ENCODE peak calls at places on chromosomes 13 and 19, in ten cellular contexts. Y is BJ; U is type B pancreatic cell; X is HL-60; R is MM.1S; N is upper lobe of right lung; E is lung; G is uterus; C is CD4-positive, alpha-beta T cell; J is tibial artery. Q is an unnamed sample.

GRCh38 chr19:16398530-16399241 is 73.1 kb downstream of the EPS15L1 start:
- DNase-seq in Y (no peak), U (no peak), X (no peak), R (no peak), N (no peak), E (no peak), G (no peak), C (no peak), J (no peak), Q (no peak)

GRCh38 chr19:48090281-48090802 is 20.3 kb downstream of the PLA2G4C start:
- DNase-seq in Y (peak; percentile 56), U (no peak), X (no peak), R (no peak), N (no peak), E (no peak), G (no peak), C (no peak), J (no peak), Q (no peak)

GRCh38 chr19:30419581-30420180 is 47.5 kb downstream of the ZNF536 start:
- DNase-seq in Y (no peak), U (no peak), X (no peak), R (no peak), N (no peak), E (no peak), G (no peak), C (no peak), J (no peak), Q (no peak)

GRCh38 chr13:70568571-70568970 is 460.3 kb upstream of the KLHL1 start:
- DNase-seq in Y (peak; percentile 0), U (no peak), X (peak; percentile 8), R (peak; percentile 25), N (no peak), E (no peak), G (no peak), C (no peak), J (no peak), Q (no peak)

GRCh38 chr19:58229255-58229639 is 533 bp downstream of the ZNF544 start:
- DNase-seq in Y (no peak), U (no peak), X (no peak), R (no peak), N (no peak), E (no peak), G (no peak), C (no peak), J (no peak), Q (peak; percentile 31)

GRCh38 chr13:77028202-77028601 is 1.2 kb upstream of the FBXL3 start:
- DNase-seq in Y (no peak), U (no peak), X (no peak), R (no peak), N (no peak), E (no peak), G (peak; percentile 68), C (no peak), J (no peak), Q (no peak)

GRCh38 chr13:63864171-63864902 is 2448.7 kb upstream of the PCDH20 start:
- DNase-seq in Y (no peak), U (no peak), X (no peak), R (no peak), N (no peak), E (no peak), G (no peak), C (no peak), J (no peak), Q (no peak)

GRCh38 chr19:5948697-5949564 is 29.0 kb downstream of the RANBP3 start:
- DNase-seq in Y (no peak), U (no peak), X (no peak), R (no peak), N (no peak), E (no peak), G (no peak), C (no peak), J (no peak), Q (no peak)

GRCh38 chr19:18611327-18612050 is 1.2 kb upstream of the TMEM59L start:
- DNase-seq in Y (no peak), U (no peak), X (no peak), R (no peak), N (no peak), E (no peak), G (no peak), C (no peak), J (no peak), Q (no peak)

GRCh38 chr13:28423010-28423409 is 71.9 kb downstream of the FLT1 start:
- DNase-seq in Y (no peak), U (no peak), X (peak; percentile 65), R (no peak), N (peak; percentile 77), E (peak; percentile 47), G (no peak), C (no peak), J (peak; percentile 73), Q (no peak)

GRCh38 chr19:46828484-46828883 is 22.2 kb downstream of the AP2S1 start:
- DNase-seq in Y (no peak), U (no peak), X (no peak), R (no peak), N (no peak), E (no peak), G (no peak), C (no peak), J (no peak), Q (no peak)

GRCh38 chr13:27665761-27666160 is 44.1 kb downstream of the POLR1D start:
- DNase-seq in Y (no peak), U (no peak), X (no peak), R (no peak), N (no peak), E (no peak), G (no peak), C (no peak), J (no peak), Q (no peak)

GRCh38 chr19:38658462-38659306 is 11.2 kb downstream of the ACTN4 start:
- DNase-seq in Y (peak; percentile 99), U (no peak), X (no peak), R (no peak), N (no peak), E (peak; percentile 67), G (peak; percentile 81), C (no peak), J (peak; percentile 82), Q (peak; percentile 84)

GRCh38 chr19:49939721-49940481 is 10.6 kb upstream of the NUP62 start:
- DNase-seq in Y (no peak), U (no peak), X (no peak), R (no peak), N (no peak), E (no peak), G (no peak), C (no peak), J (no peak), Q (peak; percentile 17)
- TF ChIP-seq CTCF in Y (no peak), U (peak; percentile 21), X (no peak), R (peak; percentile 25), N (no peak), E (no peak), G (no peak), C (no peak), J (no peak), Q (peak; percentile 34)

GRCh38 chr19:13005253-13005652 is 10.0 kb downstream of the NFIX start:
- DNase-seq in Y (no peak), U (no peak), X (no peak), R (no peak), N (no peak), E (no peak), G (no peak), C (no peak), J (no peak), Q (no peak)

GRCh38 chr19:13006431-13007281 is 11.4 kb downstream of the NFIX start:
- DNase-seq in Y (no peak), U (no peak), X (no peak), R (no peak), N (no peak), E (no peak), G (peak; percentile 84), C (no peak), J (peak; percentile 87), Q (no peak)

GRCh38 chr19:13008926-13009787 is 13.9 kb downstream of the NFIX start:
- DNase-seq in Y (no peak), U (no peak), X (no peak), R (no peak), N (no peak), E (no peak), G (peak; percentile 23), C (no peak), J (no peak), Q (no peak)

GRCh38 chr19:13005861-13006370 is 10.6 kb downstream of the NFIX start:
- DNase-seq in Y (no peak), U (no peak), X (no peak), R (no peak), N (no peak), E (no peak), G (no peak), C (no peak), J (no peak), Q (no peak)

GRCh38 chr19:13007292-13008045 is 12.2 kb downstream of the NFIX start:
- DNase-seq in Y (no peak), U (no peak), X (no peak), R (no peak), N (peak; percentile 91), E (peak; percentile 89), G (peak; percentile 77), C (no peak), J (peak; percentile 93), Q (no peak)
- TF ChIP-seq CTCF in Y (peak; percentile 21), U (no peak), X (no peak), R (no peak), N (no peak), E (no peak), G (no peak), C (no peak), J (no peak), Q (no peak)

GRCh38 chr13:49683489-49683888 is 7.8 kb downstream of the EBPL start:
- DNase-seq in Y (no peak), U (no peak), X (no peak), R (no peak), N (no peak), E (no peak), G (no peak), C (no peak), J (no peak), Q (no peak)

GRCh38 chr13:49681837-49682236 is 9.4 kb downstream of the EBPL start:
- DNase-seq in Y (no peak), U (no peak), X (no peak), R (no peak), N (no peak), E (no peak), G (no peak), C (no peak), J (no peak), Q (no peak)

GRCh38 chr13:49678172-49678914 is 12.9 kb downstream of the EBPL start:
- DNase-seq in Y (no peak), U (no peak), X (no peak), R (no peak), N (no peak), E (no peak), G (no peak), C (no peak), J (no peak), Q (no peak)

GRCh38 chr13:49676581-49677298 is 14.5 kb downstream of the EBPL start:
- DNase-seq in Y (no peak), U (no peak), X (no peak), R (no peak), N (no peak), E (no peak), G (no peak), C (no peak), J (no peak), Q (no peak)

GRCh38 chr13:49679244-49679643 is 12.0 kb downstream of the EBPL start:
- DNase-seq in Y (no peak), U (no peak), X (no peak), R (no peak), N (no peak), E (no peak), G (no peak), C (no peak), J (no peak), Q (peak; percentile 10)
- TF ChIP-seq CTCF in Y (peak; percentile 30), U (no peak), X (no peak), R (no peak), N (no peak), E (no peak), G (no peak), C (no peak), J (no peak), Q (no peak)

GRCh38 chr19:52570005-52570861 is at the start of gene ZNF701:
- DNase-seq in Y (peak; percentile 59), U (peak; percentile 98), X (peak; percentile 86), R (peak; percentile 73), N (peak; percentile 96), E (peak; percentile 95), G (peak; percentile 96), C (peak; percentile 93), J (peak; percentile 97), Q (no peak)
- TF ChIP-seq CTCF in Y (peak; percentile 42), U (peak; percentile 58), X (no peak), R (no peak), N (peak; percentile 33), E (no peak), G (peak; percentile 23), C (peak; percentile 36), J (peak; percentile 34), Q (no peak)